ENCODE peak calls at places on chromosomes 6 and 20, in six cellular contexts. One of them, this sample, is unnamed.

GRCh38 chr6:136138003-136138402 is 112.1 kb downstream of the MTFR2 start:
- DNase-seq in mucosa of gallbladder: no peak
- DNase-seq in spleen: no peak
- DNase-seq in germinal center: no peak
- DNase-seq in H54: no peak
- DNase-seq in NCI-H510A treated with DMSO at 0.1 percent for 48 hours: no peak
- DNase-seq in this sample: no peak

GRCh38 chr20:60138263-60139127 is 180.3 kb downstream of the CDH26 start:
- DNase-seq in mucosa of gallbladder: peak
- DNase-seq in spleen: peak
- DNase-seq in germinal center: peak
- DNase-seq in H54: peak
- DNase-seq in NCI-H510A treated with DMSO at 0.1 percent for 48 hours: peak
- DNase-seq in this sample: peak

GRCh38 chr20:25214824-25215223 is 19.3 kb downstream of the ENTPD6 start:
- DNase-seq in mucosa of gallbladder: no peak
- DNase-seq in spleen: no peak
- DNase-seq in germinal center: no peak
- DNase-seq in H54: no peak
- DNase-seq in NCI-H510A treated with DMSO at 0.1 percent for 48 hours: no peak
- DNase-seq in this sample: no peak

GRCh38 chr20:18857640-18858039 is 44.1 kb downstream of the SCP2D1 start:
- DNase-seq in mucosa of gallbladder: no peak
- DNase-seq in spleen: no peak
- DNase-seq in germinal center: no peak
- DNase-seq in H54: no peak
- DNase-seq in NCI-H510A treated with DMSO at 0.1 percent for 48 hours: no peak
- DNase-seq in this sample: no peak

GRCh38 chr6:161434331-161434730 is 160.5 kb upstream of the AGPAT4 start:
- DNase-seq in mucosa of gallbladder: no peak
- DNase-seq in spleen: peak
- DNase-seq in germinal center: no peak
- DNase-seq in H54: no peak
- DNase-seq in NCI-H510A treated with DMSO at 0.1 percent for 48 hours: no peak
- DNase-seq in this sample: no peak

GRCh38 chr20:43322851-43323250 is 133.1 kb upstream of the PTPRT start:
- DNase-seq in mucosa of gallbladder: no peak
- DNase-seq in spleen: no peak
- DNase-seq in germinal center: no peak
- DNase-seq in H54: no peak
- DNase-seq in NCI-H510A treated with DMSO at 0.1 percent for 48 hours: peak
- DNase-seq in this sample: no peak

GRCh38 chr20:44324343-44324742 is 12.5 kb upstream of the R3HDML start:
- DNase-seq in mucosa of gallbladder: peak
- DNase-seq in spleen: no peak
- DNase-seq in germinal center: no peak
- DNase-seq in H54: peak
- DNase-seq in NCI-H510A treated with DMSO at 0.1 percent for 48 hours: no peak
- DNase-seq in this sample: no peak

GRCh38 chr20:57280221-57280620 is 13.8 kb upstream of the BMP7 start:
- DNase-seq in mucosa of gallbladder: no peak
- DNase-seq in spleen: no peak
- DNase-seq in germinal center: no peak
- DNase-seq in H54: no peak
- DNase-seq in NCI-H510A treated with DMSO at 0.1 percent for 48 hours: no peak
- DNase-seq in this sample: no peak

GRCh38 chr6:109768485-109768884 is 77.4 kb downstream of the FIG4 start:
- DNase-seq in mucosa of gallbladder: no peak
- DNase-seq in spleen: no peak
- DNase-seq in germinal center: no peak
- DNase-seq in H54: no peak
- DNase-seq in NCI-H510A treated with DMSO at 0.1 percent for 48 hours: no peak
- DNase-seq in this sample: no peak

GRCh38 chr6:106617302-106617701 is 12.0 kb downstream of the RTN4IP1 start:
- DNase-seq in mucosa of gallbladder: no peak
- DNase-seq in spleen: no peak
- DNase-seq in germinal center: no peak
- DNase-seq in H54: no peak
- DNase-seq in NCI-H510A treated with DMSO at 0.1 percent for 48 hours: no peak
- DNase-seq in this sample: no peak

GRCh38 chr20:61835301-61835700 is 230.4 kb downstream of the TAF4 start:
- DNase-seq in mucosa of gallbladder: no peak
- DNase-seq in spleen: no peak
- DNase-seq in germinal center: no peak
- DNase-seq in H54: peak
- DNase-seq in NCI-H510A treated with DMSO at 0.1 percent for 48 hours: no peak
- DNase-seq in this sample: no peak

GRCh38 chr6:127832381-127832780 is 68.5 kb downstream of the THEMIS start:
- DNase-seq in mucosa of gallbladder: no peak
- DNase-seq in spleen: no peak
- DNase-seq in germinal center: no peak
- DNase-seq in H54: no peak
- DNase-seq in NCI-H510A treated with DMSO at 0.1 percent for 48 hours: no peak
- DNase-seq in this sample: no peak

GRCh38 chr20:22442318-22442717 is 142.1 kb downstream of the FOXA2 start:
- DNase-seq in mucosa of gallbladder: no peak
- DNase-seq in spleen: no peak
- DNase-seq in germinal center: no peak
- DNase-seq in H54: no peak
- DNase-seq in NCI-H510A treated with DMSO at 0.1 percent for 48 hours: no peak
- DNase-seq in this sample: no peak